ENCODE peak calls at places on chromosome 13, in nine cellular contexts. One of them, this sample, is unnamed.

GRCh38 chr13:95754069-95754468 is 77.1 kb downstream of the DNAJC3 start:
- DNase-seq in Peyer's patch: no peak
- DNase-seq in OCI-LY7: no peak
- DNase-seq in psoas muscle: no peak
- DNase-seq in lung: no peak
- DNase-seq in CD8-positive, alpha-beta T cell: no peak
- DNase-seq in RWPE1: no peak
- DNase-seq in fibroblast of lung: no peak
- DNase-seq in neural crest cell: no peak
- DNase-seq in this sample: peak; percentile 47

GRCh38 chr13:46663216-46663615 is 110.2 kb downstream of the LRCH1 start:
- DNase-seq in Peyer's patch: no peak
- DNase-seq in neural crest cell: no peak
- DNase-seq in OCI-LY7: no peak
- DNase-seq in lung: no peak
- DNase-seq in psoas muscle: no peak
- DNase-seq in fibroblast of lung: no peak
- DNase-seq in RWPE1: no peak
- DNase-seq in CD8-positive, alpha-beta T cell: no peak
- DNase-seq in this sample: no peak

GRCh38 chr13:73720216-73720840 is 413.9 kb downstream of the KLF12 start:
- DNase-seq in lung: no peak
- DNase-seq in CD8-positive, alpha-beta T cell: no peak
- DNase-seq in Peyer's patch: no peak
- DNase-seq in fibroblast of lung: no peak
- DNase-seq in OCI-LY7: no peak
- DNase-seq in neural crest cell: no peak
- DNase-seq in RWPE1: no peak
- DNase-seq in psoas muscle: no peak
- DNase-seq in this sample: peak; percentile 50

GRCh38 chr13:43878897-43879322 is 630 bp downstream of the CCDC122 start:
- DNase-seq in OCI-LY7: peak; percentile 33
- DNase-seq in CD8-positive, alpha-beta T cell: peak; percentile 34
- DNase-seq in psoas muscle: peak; percentile 81
- DNase-seq in fibroblast of lung: peak; percentile 72
- DNase-seq in lung: peak; percentile 78
- DNase-seq in neural crest cell: peak; percentile 38
- DNase-seq in Peyer's patch: peak; percentile 51
- DNase-seq in RWPE1: peak; percentile 29
- DNase-seq in this sample: peak; percentile 69

GRCh38 chr13:31468114-31468902 is 268.5 kb downstream of the B3GLCT start:
- DNase-seq in psoas muscle: no peak
- DNase-seq in lung: no peak
- DNase-seq in CD8-positive, alpha-beta T cell: no peak
- DNase-seq in RWPE1: no peak
- DNase-seq in OCI-LY7: no peak
- DNase-seq in fibroblast of lung: no peak
- DNase-seq in Peyer's patch: no peak
- DNase-seq in neural crest cell: no peak
- DNase-seq in this sample: no peak

GRCh38 chr13:48536851-48537250 is 4.0 kb upstream of the RCBTB2 start:
- DNase-seq in fibroblast of lung: no peak
- DNase-seq in lung: no peak
- DNase-seq in CD8-positive, alpha-beta T cell: no peak
- DNase-seq in RWPE1: no peak
- DNase-seq in Peyer's patch: no peak
- DNase-seq in neural crest cell: no peak
- DNase-seq in OCI-LY7: no peak
- DNase-seq in psoas muscle: no peak
- DNase-seq in this sample: no peak

GRCh38 chr13:64910061-64910460 is 2320.1 kb downstream of the PCDH9 start:
- DNase-seq in fibroblast of lung: no peak
- DNase-seq in CD8-positive, alpha-beta T cell: no peak
- DNase-seq in OCI-LY7: no peak
- DNase-seq in psoas muscle: no peak
- DNase-seq in Peyer's patch: no peak
- DNase-seq in RWPE1: no peak
- DNase-seq in lung: no peak
- DNase-seq in neural crest cell: no peak
- DNase-seq in this sample: no peak

GRCh38 chr13:94758571-94758970 is 46.2 kb upstream of the SOX21 start:
- DNase-seq in fibroblast of lung: no peak
- DNase-seq in CD8-positive, alpha-beta T cell: no peak
- DNase-seq in lung: no peak
- DNase-seq in Peyer's patch: no peak
- DNase-seq in neural crest cell: no peak
- DNase-seq in RWPE1: no peak
- DNase-seq in psoas muscle: no peak
- DNase-seq in OCI-LY7: no peak
- DNase-seq in this sample: no peak

GRCh38 chr13:76717092-76717491 is 169.1 kb downstream of the KCTD12 start:
- DNase-seq in OCI-LY7: no peak
- DNase-seq in fibroblast of lung: no peak
- DNase-seq in Peyer's patch: no peak
- DNase-seq in psoas muscle: no peak
- DNase-seq in CD8-positive, alpha-beta T cell: no peak
- DNase-seq in neural crest cell: no peak
- DNase-seq in lung: no peak
- DNase-seq in RWPE1: no peak
- DNase-seq in this sample: peak; percentile 6

GRCh38 chr13:45503658-45504057 is 38.9 kb downstream of the COG3 start:
- DNase-seq in neural crest cell: no peak
- DNase-seq in OCI-LY7: no peak
- DNase-seq in lung: no peak
- DNase-seq in fibroblast of lung: no peak
- DNase-seq in CD8-positive, alpha-beta T cell: no peak
- DNase-seq in RWPE1: no peak
- DNase-seq in Peyer's patch: no peak
- DNase-seq in psoas muscle: no peak
- DNase-seq in this sample: no peak

GRCh38 chr13:78958019-78958418 is 299.1 kb upstream of the OBI1 start:
- DNase-seq in RWPE1: no peak
- DNase-seq in psoas muscle: no peak
- DNase-seq in OCI-LY7: no peak
- DNase-seq in neural crest cell: no peak
- DNase-seq in Peyer's patch: no peak
- DNase-seq in fibroblast of lung: no peak
- DNase-seq in lung: no peak
- DNase-seq in CD8-positive, alpha-beta T cell: no peak
- DNase-seq in this sample: peak; percentile 5

GRCh38 chr13:54449922-54450321 is 1421.3 kb downstream of the OLFM4 start:
- DNase-seq in RWPE1: peak; percentile 8
- DNase-seq in fibroblast of lung: no peak
- DNase-seq in Peyer's patch: no peak
- DNase-seq in lung: no peak
- DNase-seq in psoas muscle: no peak
- DNase-seq in OCI-LY7: no peak
- DNase-seq in CD8-positive, alpha-beta T cell: no peak
- DNase-seq in neural crest cell: no peak
- DNase-seq in this sample: peak; percentile 1

GRCh38 chr13:95880346-95880745 is 172.9 kb downstream of the UGGT2 start:
- DNase-seq in OCI-LY7: no peak
- DNase-seq in CD8-positive, alpha-beta T cell: no peak
- DNase-seq in Peyer's patch: no peak
- DNase-seq in fibroblast of lung: no peak
- DNase-seq in neural crest cell: no peak
- DNase-seq in lung: no peak
- DNase-seq in psoas muscle: no peak
- DNase-seq in RWPE1: no peak
- DNase-seq in this sample: no peak

GRCh38 chr13:101267656-101268055 is 148.7 kb downstream of the NALCN start:
- DNase-seq in Peyer's patch: no peak
- DNase-seq in OCI-LY7: no peak
- DNase-seq in CD8-positive, alpha-beta T cell: no peak
- DNase-seq in neural crest cell: no peak
- DNase-seq in fibroblast of lung: no peak
- DNase-seq in psoas muscle: peak; percentile 9
- DNase-seq in lung: no peak
- DNase-seq in RWPE1: peak; percentile 26
- DNase-seq in this sample: no peak

DNA sequence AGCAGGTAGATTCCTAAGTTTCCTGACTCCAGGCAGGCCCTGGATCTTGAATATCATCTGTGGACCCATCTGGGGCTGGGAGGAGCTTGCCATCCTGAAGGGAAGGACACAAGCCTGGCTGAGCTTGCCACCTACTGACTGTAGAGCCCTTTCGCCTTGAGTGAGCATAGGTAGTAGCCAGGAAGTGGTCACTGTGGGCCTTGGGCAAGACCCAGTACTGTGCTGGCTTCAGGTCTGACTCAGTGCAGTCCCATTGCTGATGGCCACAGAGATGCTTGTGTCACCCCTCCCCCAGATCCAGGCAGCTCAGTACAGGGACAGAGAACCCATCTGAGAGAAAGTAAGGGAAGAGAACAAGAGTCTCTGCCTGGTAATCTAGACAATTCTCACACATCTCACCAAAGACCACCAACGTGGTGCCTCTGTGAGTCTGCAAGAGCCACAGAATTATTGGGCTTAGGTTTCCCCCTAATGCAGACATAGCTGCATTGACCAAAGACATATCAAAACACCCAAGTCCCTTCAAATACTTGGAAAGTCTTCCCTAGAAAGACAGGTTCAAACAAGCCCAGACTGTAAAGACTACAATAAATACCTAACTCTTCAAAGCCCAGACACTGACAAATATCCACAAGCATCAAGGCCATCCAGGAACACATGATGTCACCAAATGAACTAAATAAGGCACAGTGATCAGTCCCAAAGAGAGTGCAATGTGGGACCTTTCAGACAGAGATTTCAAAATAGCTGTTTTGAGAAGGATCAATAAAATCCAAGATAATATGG is 108.2 kb upstream of the WASF3 start:
- DNase-seq in psoas muscle: no peak
- DNase-seq in Peyer's patch: no peak
- DNase-seq in neural crest cell: no peak
- DNase-seq in RWPE1: no peak
- DNase-seq in fibroblast of lung: no peak
- DNase-seq in CD8-positive, alpha-beta T cell: no peak
- DNase-seq in lung: no peak
- DNase-seq in OCI-LY7: no peak
- DNase-seq in this sample: no peak
- TF ChIP-seq CTCF in psoas muscle: no peak
- TF ChIP-seq CTCF in Peyer's patch: no peak
- TF ChIP-seq CTCF in neural crest cell: no peak
- TF ChIP-seq CTCF in RWPE1: no peak
- TF ChIP-seq CTCF in fibroblast of lung: no peak
- TF ChIP-seq CTCF in CD8-positive, alpha-beta T cell: no peak
- TF ChIP-seq CTCF in lung: no peak
- TF ChIP-seq CTCF in OCI-LY7: no peak
- TF ChIP-seq CTCF in this sample: no peak

DNA sequence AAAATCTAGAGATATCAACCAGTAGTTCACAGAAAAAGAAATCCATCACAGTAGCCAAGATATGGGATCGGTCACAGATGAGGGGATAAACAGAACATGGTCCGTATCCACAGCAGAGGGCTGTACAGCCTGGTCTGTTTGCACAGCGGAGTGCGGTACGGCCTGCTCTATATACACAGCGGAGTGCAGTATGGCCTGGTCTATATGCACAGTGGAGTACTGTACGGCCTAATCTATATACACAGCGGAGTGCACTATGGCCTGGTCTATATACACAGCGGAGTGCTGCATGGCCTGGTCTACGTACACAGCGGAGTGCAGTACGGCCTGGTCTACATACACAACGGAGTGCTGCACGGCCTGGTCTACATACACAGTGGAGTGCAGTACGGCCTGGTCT is 43.0 kb upstream of the MCF2L start:
- DNase-seq in Peyer's patch: no peak
- DNase-seq in neural crest cell: no peak
- DNase-seq in RWPE1: no peak
- DNase-seq in lung: no peak
- DNase-seq in OCI-LY7: no peak
- DNase-seq in CD8-positive, alpha-beta T cell: no peak
- DNase-seq in psoas muscle: no peak
- DNase-seq in fibroblast of lung: no peak
- DNase-seq in this sample: no peak
- TF ChIP-seq CTCF in Peyer's patch: no peak
- TF ChIP-seq CTCF in neural crest cell: no peak
- TF ChIP-seq CTCF in RWPE1: no peak
- TF ChIP-seq CTCF in lung: no peak
- TF ChIP-seq CTCF in OCI-LY7: no peak
- TF ChIP-seq CTCF in CD8-positive, alpha-beta T cell: no peak
- TF ChIP-seq CTCF in psoas muscle: no peak
- TF ChIP-seq CTCF in fibroblast of lung: no peak
- TF ChIP-seq CTCF in this sample: no peak

GRCh38 chr13:57583529-57583928 is 48.0 kb upstream of the PCDH17 start:
- DNase-seq in OCI-LY7: no peak
- DNase-seq in neural crest cell: no peak
- DNase-seq in Peyer's patch: no peak
- DNase-seq in CD8-positive, alpha-beta T cell: no peak
- DNase-seq in fibroblast of lung: no peak
- DNase-seq in RWPE1: no peak
- DNase-seq in psoas muscle: no peak
- DNase-seq in lung: no peak
- DNase-seq in this sample: no peak

DNA sequence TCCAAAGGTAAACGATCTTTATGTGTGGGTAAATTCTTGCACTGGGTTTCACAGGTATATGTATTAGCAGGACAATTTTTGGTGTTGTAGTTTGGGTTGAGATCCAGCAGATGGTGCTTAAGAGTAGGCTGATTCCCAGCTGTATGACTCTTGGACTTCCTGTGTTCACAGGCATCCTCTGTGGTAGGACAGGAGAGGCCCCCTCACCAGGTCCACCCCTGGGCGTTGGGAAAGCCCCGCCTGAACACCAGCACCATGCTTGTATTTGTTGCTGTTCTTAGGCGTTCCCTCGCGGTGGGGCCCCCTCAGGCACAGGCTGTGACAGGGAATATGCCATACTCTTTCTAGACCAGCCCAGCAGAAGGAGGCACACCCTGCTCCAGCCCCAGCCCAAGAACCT is 49.5 kb upstream of the PCDH17 start:
- DNase-seq in neural crest cell: no peak
- DNase-seq in OCI-LY7: no peak
- DNase-seq in psoas muscle: no peak
- DNase-seq in RWPE1: no peak
- DNase-seq in fibroblast of lung: no peak
- DNase-seq in CD8-positive, alpha-beta T cell: no peak
- DNase-seq in Peyer's patch: no peak
- DNase-seq in lung: no peak
- DNase-seq in this sample: peak; percentile 9
- TF ChIP-seq CTCF in neural crest cell: peak; percentile 24
- TF ChIP-seq CTCF in OCI-LY7: no peak
- TF ChIP-seq CTCF in psoas muscle: no peak
- TF ChIP-seq CTCF in RWPE1: no peak
- TF ChIP-seq CTCF in fibroblast of lung: no peak
- TF ChIP-seq CTCF in CD8-positive, alpha-beta T cell: no peak
- TF ChIP-seq CTCF in Peyer's patch: no peak
- TF ChIP-seq CTCF in lung: no peak
- TF ChIP-seq CTCF in this sample: no peak

DNA sequence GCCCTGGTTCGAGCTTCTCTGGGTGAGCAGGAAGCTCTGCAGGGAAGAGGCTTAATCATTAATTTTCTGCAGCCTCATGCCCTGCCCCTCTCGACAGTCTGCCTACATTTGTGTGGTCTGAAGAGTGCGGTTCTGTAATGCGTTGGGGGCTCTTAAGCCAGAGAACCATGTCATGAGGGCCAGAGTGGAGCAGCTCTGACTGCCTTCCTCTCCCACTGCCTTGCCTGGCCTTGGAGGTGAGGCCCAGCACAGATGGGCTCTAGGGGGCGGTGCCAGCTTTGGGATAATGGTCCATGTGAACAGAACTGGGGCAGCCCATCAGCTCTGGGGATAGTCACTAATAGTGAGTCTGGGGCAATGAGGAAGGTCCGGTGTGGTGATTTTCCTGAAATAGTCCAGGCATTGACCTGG is 5.7 kb downstream of the FGF9 start:
- DNase-seq in lung: no peak
- DNase-seq in CD8-positive, alpha-beta T cell: peak; percentile 22
- DNase-seq in OCI-LY7: peak; percentile 45
- DNase-seq in fibroblast of lung: no peak
- DNase-seq in RWPE1: no peak
- DNase-seq in psoas muscle: peak; percentile 24
- DNase-seq in Peyer's patch: no peak
- DNase-seq in neural crest cell: no peak
- DNase-seq in this sample: peak; percentile 27
- TF ChIP-seq CTCF in lung: no peak
- TF ChIP-seq CTCF in CD8-positive, alpha-beta T cell: no peak
- TF ChIP-seq CTCF in OCI-LY7: peak; percentile 63
- TF ChIP-seq CTCF in fibroblast of lung: no peak
- TF ChIP-seq CTCF in RWPE1: no peak
- TF ChIP-seq CTCF in psoas muscle: no peak
- TF ChIP-seq CTCF in Peyer's patch: no peak
- TF ChIP-seq CTCF in neural crest cell: no peak
- TF ChIP-seq CTCF in this sample: peak; percentile 19